ENCODE peak calls at places on chromosomes 13 and 19, in eight cellular contexts. Z is effector memory CD4-positive, alpha-beta T cell; W is BE2C; P is neuronal stem cell; S is breast epithelium; L is foreskin fibroblast; N is AG09309; F is heart left ventricle. C is an unnamed sample.

GRCh38 chr19:47414469-47414868 is 4.9 kb downstream of the MEIS3 start:
- DNase-seq in Z (no peak), W (peak; percentile 76), P (no peak), S (no peak), L (no peak), N (no peak), F (no peak), C (no peak)

GRCh38 chr19:28710278-28710677 is 502.7 kb downstream of the UQCRFS1 start:
- DNase-seq in Z (no peak), W (no peak), P (peak; percentile 59), S (no peak), L (peak; percentile 44), N (peak; percentile 52), F (no peak), C (no peak)

GRCh38 chr13:90302113-90302512 is 1045.4 kb upstream of the MIR17HG start:
- DNase-seq in Z (no peak), W (no peak), P (no peak), S (no peak), L (no peak), N (peak; percentile 29), F (no peak), C (no peak)

GRCh38 chr13:106942558-106942957 is 374.6 kb upstream of the ARGLU1 start:
- DNase-seq in Z (no peak), W (no peak), P (no peak), S (no peak), L (no peak), N (no peak), F (no peak), C (no peak)

GRCh38 chr19:40718774-40719391 is 2.0 kb downstream of the ITPKC start:
- DNase-seq in Z (no peak), W (no peak), P (no peak), S (peak; percentile 91), L (peak; percentile 76), N (no peak), F (no peak), C (no peak)

GRCh38 chr19:10835089-10835753 is 791 bp downstream of the TMED1 start:
- DNase-seq in Z (peak; percentile 12), W (no peak), P (no peak), S (peak; percentile 27), L (no peak), N (no peak), F (peak; percentile 59), C (no peak)

GRCh38 chr19:280541-281007 is 10.6 kb downstream of the PLPP2 start:
- DNase-seq in Z (no peak), W (no peak), P (peak; percentile 56), S (no peak), L (no peak), N (no peak), F (no peak), C (no peak)

GRCh38 chr19:3178377-3178972 is at the start of gene S1PR4:
- DNase-seq in Z (peak; percentile 62), W (no peak), P (no peak), S (no peak), L (no peak), N (no peak), F (peak; percentile 31), C (no peak)

GRCh38 chr19:6223461-6224307 is 56.1 kb downstream of the MLLT1 start:
- DNase-seq in Z (no peak), W (no peak), P (no peak), S (no peak), L (no peak), N (no peak), F (no peak), C (no peak)

GRCh38 chr19:48750771-48751504 is 1.5 kb downstream of the FUT1 start:
- DNase-seq in Z (no peak), W (no peak), P (no peak), S (no peak), L (no peak), N (no peak), F (no peak), C (no peak)

GRCh38 chr19:3138268-3138667 is 2.4 kb downstream of the GNA15 start:
- DNase-seq in Z (no peak), W (no peak), P (no peak), S (no peak), L (no peak), N (no peak), F (peak; percentile 5), C (no peak)

GRCh38 chr13:102658678-102659077 is 36.2 kb downstream of the METTL21C start:
- DNase-seq in Z (no peak), W (no peak), P (no peak), S (no peak), L (no peak), N (no peak), F (no peak), C (no peak)

GRCh38 chr13:30983431-30983830 is 51.0 kb downstream of the TEX26 start:
- DNase-seq in Z (no peak), W (no peak), P (no peak), S (no peak), L (no peak), N (no peak), F (no peak), C (no peak)

GRCh38 chr19:52640916-52641315 is 2.8 kb upstream of the ZNF83 start:
- DNase-seq in Z (no peak), W (peak; percentile 57), P (no peak), S (no peak), L (peak; percentile 67), N (no peak), F (no peak), C (no peak)
- H3K4me3 ChIP-seq in Z (no peak overlapping the region), W (no peak overlapping the region), P (no peak overlapping the region), S (no peak overlapping the region), L (no peak overlapping the region), N (no peak overlapping the region), F (no peak overlapping the region), C (no peak overlapping the region)

DNA sequence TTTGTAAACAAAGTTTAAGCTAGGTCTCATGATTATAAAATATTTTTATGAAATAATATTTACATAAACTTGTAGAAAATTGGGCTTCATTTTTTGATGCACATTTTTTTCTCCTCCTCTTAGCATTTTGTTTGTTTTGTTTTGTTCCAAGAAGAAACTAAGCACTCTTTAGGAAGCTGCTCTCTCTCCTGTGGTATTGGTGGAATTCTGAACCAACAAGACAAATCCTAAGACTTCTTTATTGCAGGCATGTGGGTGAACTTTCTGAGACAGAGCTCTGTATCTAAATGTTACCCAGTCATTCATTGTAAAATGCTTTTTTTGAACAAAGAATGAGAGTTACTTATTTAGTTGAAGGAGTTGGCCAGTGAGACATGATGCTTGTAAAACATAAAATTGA is 39.3 kb downstream of the LMO7 start:
- DNase-seq in Z (no peak), W (no peak), P (no peak), S (no peak), L (no peak), N (no peak), F (no peak), C (no peak)
- H3K4me3 ChIP-seq in Z (no peak overlapping the region), W (no peak overlapping the region), P (no peak overlapping the region), S (no peak overlapping the region), L (no peak overlapping the region), N (no peak overlapping the region), F (no peak overlapping the region), C (no peak overlapping the region)

DNA sequence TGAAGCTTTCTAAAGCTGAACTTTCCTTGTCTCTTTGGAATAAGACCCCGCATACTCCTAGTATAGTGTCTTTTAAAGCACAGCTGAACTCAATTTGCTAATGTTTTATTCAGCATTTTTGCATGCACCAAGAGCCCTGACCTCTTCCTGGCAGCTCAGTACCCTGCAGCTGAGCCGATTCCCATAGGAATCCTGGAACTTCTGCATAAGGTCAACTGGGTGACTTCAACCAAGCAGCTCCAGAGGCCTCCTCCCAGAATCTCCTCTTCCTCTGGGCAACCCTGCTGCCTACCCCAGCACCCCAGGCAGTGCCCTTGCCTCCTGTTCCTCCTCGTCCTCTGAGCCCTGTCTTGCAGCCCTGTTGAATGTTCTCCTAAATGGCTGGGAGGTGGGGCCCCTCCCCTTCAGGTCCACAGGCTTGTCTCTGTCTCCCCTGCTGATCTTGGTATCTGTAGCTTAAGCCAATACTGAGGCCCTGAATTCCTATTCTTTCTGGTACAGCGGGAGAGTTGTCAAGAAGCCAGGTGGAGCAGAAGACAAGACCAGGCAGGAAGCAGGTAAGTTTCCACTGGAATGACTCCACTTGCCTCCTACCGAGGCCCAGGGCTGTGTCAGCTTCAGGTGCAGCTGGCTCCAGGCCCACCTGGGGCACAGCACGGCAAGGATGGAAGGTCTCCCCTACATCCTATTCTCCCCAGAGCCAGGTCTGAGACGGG is 23.6 kb upstream of the CCDC124 start:
- DNase-seq in Z (no peak), W (no peak), P (no peak), S (no peak), L (no peak), N (no peak), F (no peak), C (no peak)
- H3K4me3 ChIP-seq in Z (no peak overlapping the region), W (no peak overlapping the region), P (no peak overlapping the region), S (no peak overlapping the region), L (no peak overlapping the region), N (no peak overlapping the region), F (no peak overlapping the region), C (no peak overlapping the region)

GRCh38 chr13:44146162-44146561 is 227.5 kb upstream of the SERP2 start:
- DNase-seq in Z (no peak), W (no peak), P (no peak), S (no peak), L (no peak), N (no peak), F (no peak), C (no peak)
- H3K4me3 ChIP-seq in Z (no peak overlapping the region), W (no peak overlapping the region), P (no peak overlapping the region), S (no peak overlapping the region), L (no peak overlapping the region), N (no peak overlapping the region), F (no peak overlapping the region), C (no peak overlapping the region)

DNA sequence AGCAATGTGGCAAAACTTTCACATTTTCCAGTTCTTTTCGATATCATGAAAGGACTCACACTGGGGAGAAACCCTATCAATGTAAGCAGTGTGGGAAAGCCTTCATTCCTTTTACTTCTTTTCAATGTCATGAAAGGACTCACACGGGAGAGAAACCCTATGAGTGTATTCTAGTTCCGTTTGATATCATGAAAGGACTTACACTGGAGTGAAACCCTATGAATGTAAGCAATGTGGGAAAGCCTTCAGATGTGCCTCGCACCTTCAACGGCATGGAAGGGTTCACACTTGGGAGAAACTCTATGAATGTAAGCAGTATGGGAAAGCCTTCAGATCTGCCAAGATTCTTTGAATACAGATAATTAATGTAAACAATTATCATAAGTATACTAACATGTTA is 14.5 kb upstream of the ZNF763 start:
- DNase-seq in Z (no peak), W (no peak), P (no peak), S (no peak), L (no peak), N (no peak), F (no peak), C (no peak)
- H3K4me3 ChIP-seq in Z (peak overlapping the region; percentile 7), W (no peak overlapping the region), P (no peak overlapping the region), S (no peak overlapping the region), L (no peak overlapping the region), N (no peak overlapping the region), F (no peak overlapping the region), C (no peak overlapping the region)

GRCh38 chr19:50417138-50417849 is 1.4 kb upstream of the SPIB start:
- DNase-seq in Z (no peak), W (no peak), P (no peak), S (no peak), L (no peak), N (no peak), F (no peak), C (no peak)
- H3K4me3 ChIP-seq in Z (no peak overlapping the region), W (no peak overlapping the region), P (no peak overlapping the region), S (no peak overlapping the region), L (no peak overlapping the region), N (no peak overlapping the region), F (no peak overlapping the region), C (no peak overlapping the region)